ENCODE peak calls at places on chromosomes 13 and 19, in eight cellular contexts. R is right lobe of liver; O is stimulated activated naive CD8-positive, alpha-beta T cell treated with anti-CD3 and anti-CD28 coated beads, Interleukin-15, Interleukin-2, amounts not matched to agents 100 U/mL and 50 U/mL, for 24 hours; M is psoas muscle; W is Panc1; F is sciatic nerve; G is T-helper 17 cell; A is mucosa of descending colon. Y is an unnamed sample.
A peak's percentile ranks its signal among the peaks of the same experiment; 100 is the strongest.

GRCh38 chr19:30719991-30720329 is 347.8 kb downstream of the ZNF536 start:
- ATAC-seq in R (peak; percentile 65), O (no peak), M (peak; percentile 62), W (peak; percentile 81), F (peak; percentile 61), G (no peak), A (peak; percentile 25), Y (peak; percentile 44)

GRCh38 chr19:15255359-15255990 is 23.2 kb upstream of the EPHX3 start:
- ATAC-seq in R (no peak), O (no peak), M (no peak), W (no peak), F (no peak), G (no peak), A (no peak), Y (no peak)

GRCh38 chr19:55223291-55224037 is 5.1 kb downstream of the TMEM86B start:
- ATAC-seq in R (no peak), O (no peak), M (no peak), W (peak; percentile 22), F (no peak), G (no peak), A (peak; percentile 6), Y (no peak)

GRCh38 chr13:22210134-22210930 is 539.5 kb downstream of the FGF9 start:
- ATAC-seq in R (no peak), O (no peak), M (peak; percentile 35), W (no peak), F (no peak), G (no peak), A (no peak), Y (no peak)

GRCh38 chr13:99528547-99528946 is 27.3 kb downstream of the TM9SF2 start:
- ATAC-seq in R (peak; percentile 66), O (no peak), M (no peak), W (no peak), F (no peak), G (peak; percentile 76), A (no peak), Y (no peak)

GRCh38 chr13:46756977-46757376 is 40.0 kb downstream of the ESD start:
- ATAC-seq in R (no peak), O (no peak), M (no peak), W (no peak), F (no peak), G (no peak), A (peak; percentile 46), Y (peak; percentile 47)

GRCh38 chr19:14085309-14085995 is at the start of gene C19orf67:
- ATAC-seq in R (no peak), O (no peak), M (no peak), W (no peak), F (no peak), G (no peak), A (no peak), Y (no peak)

GRCh38 chr19:23776507-23777205 is 18.0 kb upstream of the ZNF681 start:
- ATAC-seq in R (no peak), O (no peak), M (no peak), W (no peak), F (no peak), G (peak; percentile 36), A (no peak), Y (no peak)

GRCh38 chr19:30877591-30878230 is 471.5 kb downstream of the TSHZ3 start:
- ATAC-seq in R (peak; percentile 48), O (no peak), M (no peak), W (no peak), F (peak; percentile 62), G (peak; percentile 20), A (no peak), Y (peak; percentile 66)

GRCh38 chr19:45497791-45498190 is 452 bp upstream of the PPM1N start:
- ATAC-seq in R (no peak), O (no peak), M (no peak), W (no peak), F (no peak), G (no peak), A (no peak), Y (no peak)

GRCh38 chr19:39167461-39168257 is 29.1 kb upstream of the NCCRP1 start:
- ATAC-seq in R (peak; percentile 9), O (no peak), M (no peak), W (no peak), F (no peak), G (no peak), A (peak; percentile 76), Y (no peak)

GRCh38 chr13:109995578-109995977 is 209.2 kb upstream of the IRS2 start:
- ATAC-seq in R (no peak), O (no peak), M (no peak), W (no peak), F (no peak), G (no peak), A (no peak), Y (no peak)

GRCh38 chr19:38905186-38905539 is 5.4 kb downstream of the NFKBIB start:
- ATAC-seq in R (no peak), O (no peak), M (no peak), W (no peak), F (no peak), G (no peak), A (no peak), Y (no peak)

GRCh38 chr13:113914333-113915011 is 50.6 kb upstream of the GAS6 start:
- ATAC-seq in R (no peak), O (no peak), M (no peak), W (no peak), F (no peak), G (no peak), A (no peak), Y (no peak)

GRCh38 chr13:50255639-50256038 is 240.4 kb downstream of the KCNRG start:
- ATAC-seq in R (no peak), O (peak; percentile 82), M (no peak), W (no peak), F (no peak), G (peak; percentile 65), A (peak; percentile 26), Y (no peak)

GRCh38 chr13:73406454-73406853 is 347.6 kb downstream of the KLF5 start:
- ATAC-seq in R (no peak), O (no peak), M (no peak), W (no peak), F (no peak), G (no peak), A (peak; percentile 73), Y (no peak)

GRCh38 chr13:110023729-110024645 is 237.6 kb upstream of the IRS2 start:
- ATAC-seq in R (no peak), O (no peak), M (peak; percentile 97), W (no peak), F (peak; percentile 90), G (no peak), A (no peak), Y (peak; percentile 92)

GRCh38 chr19:461664-462551 is 1.1 kb upstream of the SHC2 start:
- ATAC-seq in R (peak; percentile 81), O (no peak), M (peak; percentile 50), W (peak; percentile 60), F (peak; percentile 47), G (no peak), A (peak; percentile 74), Y (peak; percentile 45)

GRCh38 chr13:46160065-46160464 is 21.9 kb downstream of the LCP1 start:
- ATAC-seq in R (no peak), O (no peak), M (no peak), W (no peak), F (no peak), G (no peak), A (no peak), Y (no peak)

GRCh38 chr13:112679932-112680677 is 9.7 kb upstream of the ATP11A start:
- ATAC-seq in R (no peak), O (no peak), M (no peak), W (peak; percentile 51), F (no peak), G (no peak), A (no peak), Y (no peak)

GRCh38 chr19:15702590-15702930 is 25.3 kb upstream of the OR10H2 start:
- ATAC-seq in R (peak; percentile 90), O (no peak), M (peak; percentile 56), W (no peak), F (peak; percentile 93), G (peak; percentile 32), A (peak; percentile 91), Y (peak; percentile 77)

GRCh38 chr19:650121-650520 is 10.4 kb downstream of the FGF22 start:
- ATAC-seq in R (no peak), O (no peak), M (no peak), W (no peak), F (no peak), G (no peak), A (no peak), Y (no peak)

Y was measured in gastroesophageal sphincter.